ENCODE peak calls at places on chromosome 5, in four cellular contexts. L is IMR-90, C is K562, Y is GM12878. M is an unnamed sample.

GRCh38 chr5:88883566-88884434 is 816 bp upstream of the MEF2C start:
- DNase-seq in C (peak), L (peak), Y (no peak), M (peak)

GRCh38 chr5:80149161-80149609 is 106.7 kb downstream of the SERINC5 start:
- DNase-seq in C (no peak), Y (no peak), L (no peak), M (no peak)

GRCh38 chr5:156326718-156327259 is at the start of gene SGCD:
- DNase-seq in Y (no peak), C (no peak), L (peak), M (peak)

GRCh38 chr5:72366324-72366976 is 46.3 kb downstream of the PTCD2 start:
- DNase-seq in Y (peak), C (peak), L (peak), M (peak)

GRCh38 chr5:59519338-59519737 is 374.2 kb downstream of the PDE4D start:
- DNase-seq in C (no peak), L (no peak), Y (no peak), M (no peak)

GRCh38 chr5:146466521-146467349 is 19.6 kb downstream of the TCERG1 start:
- DNase-seq in L (peak), Y (no peak), C (no peak), M (peak)

GRCh38 chr5:6733411-6734242 is 20.4 kb downstream of the TENT4A start:
- DNase-seq in C (no peak), Y (no peak), L (peak), M (peak)

GRCh38 chr5:139659673-139660072 is 11.5 kb downstream of the CXXC5 start:
- DNase-seq in Y (no peak), C (no peak), L (no peak), M (peak)

GRCh38 chr5:26430323-26430722 is 608.1 kb downstream of the CDH9 start:
- DNase-seq in Y (no peak), L (no peak), C (no peak), M (no peak)

GRCh38 chr5:132250547-132250946 is 6.9 kb upstream of the PDLIM4 start:
- DNase-seq in C (no peak), L (no peak), Y (no peak), M (no peak)

GRCh38 chr5:101532430-101532829 is 629.3 kb upstream of the ST8SIA4 start:
- DNase-seq in Y (no peak), L (peak), C (no peak), M (no peak)

GRCh38 chr5:32275421-32275765 is 37.3 kb downstream of the MTMR12 start:
- DNase-seq in Y (no peak), L (no peak), C (no peak), M (no peak)
- H3K9ac ChIP-seq in Y (no peak), L (no peak), C (no peak), M (peak)

GRCh38 chr5:14108170-14108996 is 34.8 kb upstream of the TRIO start:
- DNase-seq in C (peak), L (peak), Y (peak), M (peak)

GRCh38 chr5:14110680-14111079 is 32.5 kb upstream of the TRIO start:
- DNase-seq in Y (no peak), L (peak), C (no peak), M (no peak)

GRCh38 chr5:14109041-14109747 is 33.9 kb upstream of the TRIO start:
- DNase-seq in L (peak), Y (peak), C (no peak), M (no peak)

GRCh38 chr5:14110196-14110595 is 32.9 kb upstream of the TRIO start:
- DNase-seq in Y (no peak), C (no peak), L (peak), M (no peak)

GRCh38 chr5:14109771-14110170 is 33.4 kb upstream of the TRIO start:
- DNase-seq in C (no peak), L (peak), Y (no peak), M (no peak)
- TF ChIP-seq FOS in C (no peak), L (no peak), Y (no peak), M (no peak)

DNA sequence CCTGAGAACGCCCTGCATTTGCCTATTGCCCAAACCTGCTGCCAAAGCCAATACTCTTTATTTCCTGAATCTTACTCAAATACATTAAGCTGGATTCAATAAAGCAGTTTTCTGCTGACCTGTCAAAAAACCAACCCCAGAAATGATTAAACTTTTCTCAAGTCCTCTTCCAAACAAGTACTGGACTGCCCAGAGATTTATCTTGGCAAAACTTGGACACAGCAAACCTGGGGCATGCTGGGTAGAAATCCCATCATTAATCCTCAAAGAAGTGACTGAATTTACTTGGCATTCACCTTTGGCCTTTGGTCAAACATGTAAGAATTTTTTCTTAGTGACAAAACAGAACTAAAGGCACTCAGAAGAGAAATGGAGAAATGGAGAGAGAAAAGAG is 248.5 kb upstream of the NREP start:
- DNase-seq in L (peak), Y (no peak), C (no peak), M (no peak)
- H3K9ac ChIP-seq in L (no peak), Y (no peak), C (no peak), M (no peak)

GRCh38 chr5:168830833-168831232 is 251.7 kb upstream of the PANK3 start:
- DNase-seq in C (no peak), L (no peak), Y (no peak), M (no peak)

GRCh38 chr5:168836603-168837245 is 257.6 kb upstream of the PANK3 start:
- DNase-seq in C (no peak), L (no peak), Y (no peak), M (no peak)

GRCh38 chr5:168833383-168833782 is 254.2 kb upstream of the PANK3 start:
- DNase-seq in L (no peak), Y (no peak), C (no peak), M (no peak)

GRCh38 chr5:168831438-168831837 is 252.3 kb upstream of the PANK3 start:
- DNase-seq in Y (no peak), C (no peak), L (no peak), M (no peak)

DNA sequence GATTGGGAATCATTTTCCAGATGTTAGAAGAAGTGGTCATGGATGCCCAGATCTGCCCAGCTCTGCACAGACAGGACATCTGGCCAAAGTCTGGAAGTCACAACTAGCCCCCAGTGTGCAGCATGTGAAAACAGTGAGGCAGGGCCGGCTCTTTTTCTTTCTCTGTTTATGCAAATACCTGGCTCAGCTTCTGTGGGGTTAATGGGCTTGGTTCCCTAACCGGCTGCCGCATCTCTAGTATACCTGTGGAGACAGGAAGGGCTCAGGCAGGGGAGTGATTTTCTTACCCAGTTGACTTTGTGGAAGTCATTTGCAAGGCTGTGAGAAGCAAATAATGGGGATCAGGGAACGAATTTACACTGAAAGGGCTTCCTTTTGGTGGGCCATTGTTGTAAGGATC is 254.8 kb upstream of the PANK3 start:
- DNase-seq in C (no peak), Y (no peak), L (no peak), M (no peak)
- TF ChIP-seq FOS in C (no peak), Y (no peak), L (no peak), M (no peak)

GRCh38 chr5:1874820-1875219 is 7.9 kb downstream of the IRX4 start:
- DNase-seq in Y (no peak), L (no peak), C (no peak), M (no peak)
- H3K9ac ChIP-seq in Y (no peak), L (no peak), C (no peak), M (no peak)

DNA sequence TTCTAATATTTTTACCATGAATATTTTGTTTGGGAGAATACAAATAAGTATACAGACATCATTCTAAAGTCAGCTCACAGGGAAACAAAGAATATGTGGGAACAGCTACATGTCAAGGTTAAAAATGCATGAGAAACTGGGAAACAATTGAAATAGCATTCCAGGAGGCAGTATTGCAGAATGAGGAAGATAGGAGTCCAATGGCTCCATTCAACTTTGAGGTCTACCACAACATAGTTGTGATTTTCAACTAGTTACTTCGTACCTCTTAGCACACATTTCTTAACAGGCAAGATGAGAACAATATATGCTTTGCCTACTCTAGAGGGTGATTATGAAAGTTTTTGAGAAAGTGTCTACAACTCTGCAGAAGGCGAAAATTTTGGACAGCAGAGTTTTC is 35.2 kb upstream of the CAST start:
- DNase-seq in C (no peak), Y (no peak), L (peak), M (no peak)
- TF ChIP-seq FOS in C (no peak), Y (no peak), L (peak), M (no peak)

GRCh38 chr5:442335-443238 is at the start of gene EXOC3:
- DNase-seq in C (peak), Y (no peak), L (peak), M (peak)

GRCh38 chr5:439636-440035 is 3.3 kb upstream of the EXOC3 start:
- DNase-seq in C (no peak), L (no peak), Y (no peak), M (no peak)

GRCh38 chr5:441996-442334 is 1.0 kb upstream of the EXOC3 start:
- DNase-seq in Y (no peak), L (no peak), C (no peak), M (no peak)

GRCh38 chr5:439181-439580 is 3.8 kb upstream of the EXOC3 start:
- DNase-seq in Y (no peak), C (no peak), L (no peak), M (no peak)

DNA sequence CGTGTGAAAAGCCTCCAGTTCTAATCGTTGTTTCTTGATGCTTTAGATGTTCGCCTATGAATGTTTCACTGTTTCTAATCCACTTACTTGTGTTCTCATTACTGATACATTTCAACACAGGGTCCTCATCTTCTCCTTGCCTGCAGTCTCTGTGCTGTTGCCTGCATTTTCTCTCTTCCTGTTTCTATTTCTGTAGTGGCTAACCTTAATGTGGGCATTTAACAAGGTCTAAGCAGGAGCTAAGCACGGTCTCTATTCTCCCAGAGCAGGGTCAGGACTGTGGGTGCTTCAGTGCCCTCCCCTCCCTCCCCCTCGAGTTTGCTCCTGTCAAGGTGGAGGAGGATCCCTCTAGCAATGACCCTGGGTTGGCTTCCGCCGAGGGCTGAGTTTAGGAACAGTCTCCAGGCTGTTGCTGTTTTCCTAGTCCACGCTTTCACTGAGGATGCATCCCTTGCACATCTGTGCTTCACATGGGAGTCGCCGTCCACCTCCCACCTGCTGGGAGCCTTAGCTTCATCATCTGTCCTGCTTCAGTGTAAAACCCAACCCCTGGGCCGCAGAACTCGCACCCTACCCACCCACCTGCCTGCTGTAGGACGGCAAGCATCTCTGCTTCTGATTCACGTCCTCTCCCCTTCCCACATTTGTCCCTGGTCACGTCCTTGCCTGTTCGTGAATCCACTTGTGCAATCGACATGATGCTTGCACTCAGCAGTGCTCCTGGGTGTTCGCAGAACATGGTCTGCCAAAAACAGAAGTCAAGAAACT is 2.4 kb upstream of the EXOC3 start:
- DNase-seq in Y (no peak), L (no peak), C (no peak), M (no peak)
- H3K9ac ChIP-seq in Y (no peak), L (no peak), C (peak), M (no peak)

GRCh38 chr5:1161832-1162229 is 39.6 kb upstream of the SLC6A19 start:
- DNase-seq in Y (no peak), L (no peak), C (no peak), M (no peak)
- TF ChIP-seq FOS in Y (no peak), L (no peak), C (no peak), M (no peak)

GRCh38 chr5:31193026-31193425 is 460 bp upstream of the CDH6 start:
- DNase-seq in L (no peak), Y (no peak), C (no peak), M (no peak)
- H3K9ac ChIP-seq in L (peak), Y (no peak), C (no peak), M (no peak)